ENCODE peak calls at places on chromosomes 11 and 22, in nine cellular contexts. One of them, this sample, is unnamed.
A peak's percentile ranks its signal among the peaks of the same experiment; 100 is the strongest.

GRCh38 chr22:40033586-40034380 is 39.0 kb downstream of the FAM83F start:
- DNase-seq in fibroblast of lung: no peak
- DNase-seq in neuronal stem cell: no peak
- DNase-seq in DND-41: no peak
- DNase-seq in H9: no peak
- DNase-seq in HCT116: no peak
- DNase-seq in MM.1S: no peak
- DNase-seq in HepG2: no peak
- DNase-seq in mesenchymal stem cell: no peak
- DNase-seq in this sample: no peak

GRCh38 chr11:7513210-7514098 is at the start of gene PPFIBP2:
- DNase-seq in HepG2: peak; percentile 58
- DNase-seq in neuronal stem cell: peak; percentile 74
- DNase-seq in mesenchymal stem cell: peak; percentile 75
- DNase-seq in HCT116: peak; percentile 40
- DNase-seq in MM.1S: peak; percentile 74
- DNase-seq in fibroblast of lung: peak; percentile 61
- DNase-seq in DND-41: no peak
- DNase-seq in H9: peak; percentile 91
- DNase-seq in this sample: peak; percentile 90

GRCh38 chr22:45262931-45263789 is 21.6 kb upstream of the UPK3A start:
- DNase-seq in mesenchymal stem cell: no peak
- DNase-seq in DND-41: peak; percentile 40
- DNase-seq in HepG2: no peak
- DNase-seq in H9: no peak
- DNase-seq in neuronal stem cell: no peak
- DNase-seq in fibroblast of lung: no peak
- DNase-seq in MM.1S: peak; percentile 51
- DNase-seq in HCT116: no peak
- DNase-seq in this sample: peak; percentile 94

GRCh38 chr11:75346912-75347647 is 4.4 kb downstream of the ARRB1 start:
- DNase-seq in H9: peak; percentile 28
- DNase-seq in DND-41: no peak
- DNase-seq in MM.1S: no peak
- DNase-seq in neuronal stem cell: no peak
- DNase-seq in HCT116: no peak
- DNase-seq in HepG2: no peak
- DNase-seq in mesenchymal stem cell: peak; percentile 66
- DNase-seq in fibroblast of lung: peak; percentile 81
- DNase-seq in this sample: no peak

GRCh38 chr22:31305194-31305593 is 12.9 kb upstream of the PIK3IP1 start:
- DNase-seq in mesenchymal stem cell: no peak
- DNase-seq in HCT116: no peak
- DNase-seq in MM.1S: no peak
- DNase-seq in fibroblast of lung: no peak
- DNase-seq in DND-41: no peak
- DNase-seq in HepG2: no peak
- DNase-seq in neuronal stem cell: no peak
- DNase-seq in H9: no peak
- DNase-seq in this sample: no peak

GRCh38 chr22:25025586-25025985 is 73.1 kb downstream of the KIAA1671 start:
- DNase-seq in H9: no peak
- DNase-seq in HCT116: no peak
- DNase-seq in fibroblast of lung: no peak
- DNase-seq in MM.1S: no peak
- DNase-seq in DND-41: no peak
- DNase-seq in mesenchymal stem cell: peak; percentile 45
- DNase-seq in neuronal stem cell: no peak
- DNase-seq in HepG2: peak; percentile 48
- DNase-seq in this sample: no peak

GRCh38 chr22:26672060-26672471 is 14.7 kb downstream of the MIAT start:
- DNase-seq in mesenchymal stem cell: no peak
- DNase-seq in HepG2: no peak
- DNase-seq in HCT116: no peak
- DNase-seq in H9: no peak
- DNase-seq in fibroblast of lung: no peak
- DNase-seq in neuronal stem cell: no peak
- DNase-seq in MM.1S: no peak
- DNase-seq in DND-41: no peak
- DNase-seq in this sample: no peak

GRCh38 chr22:37643225-37643847 is 3.9 kb downstream of the SH3BP1 start:
- DNase-seq in HCT116: no peak
- DNase-seq in MM.1S: peak; percentile 78
- DNase-seq in neuronal stem cell: peak; percentile 79
- DNase-seq in fibroblast of lung: peak; percentile 72
- DNase-seq in DND-41: peak; percentile 86
- DNase-seq in HepG2: no peak
- DNase-seq in H9: peak; percentile 83
- DNase-seq in mesenchymal stem cell: peak; percentile 71
- DNase-seq in this sample: peak; percentile 95

GRCh38 chr11:69919659-69920499 is 100.7 kb upstream of the FGF3 start:
- DNase-seq in HepG2: no peak
- DNase-seq in fibroblast of lung: no peak
- DNase-seq in H9: peak; percentile 13
- DNase-seq in neuronal stem cell: no peak
- DNase-seq in mesenchymal stem cell: no peak
- DNase-seq in HCT116: no peak
- DNase-seq in MM.1S: no peak
- DNase-seq in DND-41: no peak
- DNase-seq in this sample: no peak

GRCh38 chr22:24474649-24475048 is 20.5 kb upstream of the UPB1 start:
- DNase-seq in neuronal stem cell: no peak
- DNase-seq in MM.1S: no peak
- DNase-seq in HepG2: no peak
- DNase-seq in fibroblast of lung: peak; percentile 27
- DNase-seq in H9: no peak
- DNase-seq in mesenchymal stem cell: peak; percentile 48
- DNase-seq in HCT116: no peak
- DNase-seq in DND-41: no peak
- DNase-seq in this sample: no peak

GRCh38 chr22:20206709-20207215 is 55.9 kb upstream of the CCDC188 start:
- DNase-seq in mesenchymal stem cell: peak; percentile 31
- DNase-seq in MM.1S: no peak
- DNase-seq in HCT116: no peak
- DNase-seq in fibroblast of lung: peak; percentile 31
- DNase-seq in HepG2: no peak
- DNase-seq in H9: no peak
- DNase-seq in DND-41: peak; percentile 22
- DNase-seq in neuronal stem cell: no peak
- DNase-seq in this sample: peak; percentile 54

GRCh38 chr11:121318848-121319834 is 26.6 kb downstream of the SC5D start:
- DNase-seq in mesenchymal stem cell: peak; percentile 60
- DNase-seq in MM.1S: peak; percentile 34
- DNase-seq in HepG2: peak; percentile 30
- DNase-seq in neuronal stem cell: peak; percentile 32
- DNase-seq in DND-41: peak; percentile 61
- DNase-seq in H9: no peak
- DNase-seq in fibroblast of lung: peak; percentile 66
- DNase-seq in HCT116: peak; percentile 32
- DNase-seq in this sample: peak; percentile 72

GRCh38 chr11:117814766-117815261 is 9.7 kb downstream of the FXYD2 start:
- DNase-seq in MM.1S: peak; percentile 89
- DNase-seq in neuronal stem cell: no peak
- DNase-seq in HepG2: peak; percentile 54
- DNase-seq in mesenchymal stem cell: no peak
- DNase-seq in HCT116: no peak
- DNase-seq in DND-41: peak; percentile 91
- DNase-seq in fibroblast of lung: no peak
- DNase-seq in H9: no peak
- DNase-seq in this sample: peak; percentile 68

GRCh38 chr11:952406-953385 is 27.0 kb downstream of the AP2A2 start:
- DNase-seq in H9: no peak
- DNase-seq in HepG2: peak; percentile 99
- DNase-seq in fibroblast of lung: peak; percentile 21
- DNase-seq in MM.1S: no peak
- DNase-seq in HCT116: no peak
- DNase-seq in neuronal stem cell: no peak
- DNase-seq in DND-41: no peak
- DNase-seq in mesenchymal stem cell: peak; percentile 52
- DNase-seq in this sample: no peak

GRCh38 chr22:37212174-37212906 is at the start of gene SSTR3:
- DNase-seq in MM.1S: no peak
- DNase-seq in HepG2: no peak
- DNase-seq in fibroblast of lung: no peak
- DNase-seq in DND-41: no peak
- DNase-seq in H9: peak; percentile 64
- DNase-seq in mesenchymal stem cell: no peak
- DNase-seq in HCT116: no peak
- DNase-seq in neuronal stem cell: peak; percentile 32
- DNase-seq in this sample: no peak

GRCh38 chr11:73174495-73174791 is 32.3 kb upstream of the FCHSD2 start:
- DNase-seq in fibroblast of lung: no peak
- DNase-seq in mesenchymal stem cell: no peak
- DNase-seq in H9: no peak
- DNase-seq in HCT116: no peak
- DNase-seq in HepG2: no peak
- DNase-seq in MM.1S: no peak
- DNase-seq in neuronal stem cell: no peak
- DNase-seq in DND-41: no peak
- DNase-seq in this sample: no peak

GRCh38 chr11:1060410-1060809 is 14.3 kb upstream of the MUC2 start:
- DNase-seq in HepG2: no peak
- DNase-seq in neuronal stem cell: peak; percentile 31
- DNase-seq in H9: peak; percentile 24
- DNase-seq in DND-41: no peak
- DNase-seq in mesenchymal stem cell: no peak
- DNase-seq in fibroblast of lung: no peak
- DNase-seq in HCT116: no peak
- DNase-seq in MM.1S: no peak
- DNase-seq in this sample: no peak

GRCh38 chr22:23053912-23054530 is 16.3 kb upstream of the GNAZ start:
- DNase-seq in HCT116: no peak
- DNase-seq in DND-41: no peak
- DNase-seq in HepG2: no peak
- DNase-seq in H9: peak; percentile 12
- DNase-seq in mesenchymal stem cell: no peak
- DNase-seq in MM.1S: no peak
- DNase-seq in neuronal stem cell: no peak
- DNase-seq in fibroblast of lung: no peak
- DNase-seq in this sample: no peak

DNA sequence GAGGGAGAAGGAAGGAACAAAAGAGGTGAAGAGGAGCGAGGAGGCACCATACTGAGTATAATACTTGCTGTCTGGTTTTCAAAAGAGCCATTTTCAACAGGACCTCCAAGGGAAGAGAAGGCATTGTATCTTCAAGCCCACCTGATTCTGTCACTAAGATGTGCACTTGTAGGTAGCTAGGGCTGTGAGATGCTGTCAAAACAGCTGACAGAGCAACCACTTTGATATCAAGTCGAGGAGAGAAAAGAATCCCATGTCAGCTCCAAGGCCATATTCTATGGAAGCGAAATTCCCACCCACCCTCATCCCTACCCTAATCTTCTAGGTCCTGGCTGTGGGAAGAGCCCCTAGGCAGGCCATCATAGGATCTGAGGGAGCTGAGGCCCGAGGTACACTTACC is 70.9 kb upstream of the PRDM11 start:
- DNase-seq in HepG2: no peak
- DNase-seq in HCT116: no peak
- DNase-seq in H9: no peak
- DNase-seq in fibroblast of lung: no peak
- DNase-seq in neuronal stem cell: no peak
- DNase-seq in mesenchymal stem cell: no peak
- DNase-seq in MM.1S: no peak
- DNase-seq in DND-41: no peak
- DNase-seq in this sample: no peak
- H3K9ac ChIP-seq in HepG2: no peak overlapping the region
- H3K9ac ChIP-seq in HCT116: no peak overlapping the region
- H3K9ac ChIP-seq in H9: no peak overlapping the region
- H3K9ac ChIP-seq in fibroblast of lung: no peak overlapping the region
- H3K9ac ChIP-seq in neuronal stem cell: no peak overlapping the region
- H3K9ac ChIP-seq in mesenchymal stem cell: no peak overlapping the region
- H3K9ac ChIP-seq in MM.1S: no peak overlapping the region
- H3K9ac ChIP-seq in DND-41: no peak overlapping the region
- H3K9ac ChIP-seq in this sample: no peak overlapping the region

DNA sequence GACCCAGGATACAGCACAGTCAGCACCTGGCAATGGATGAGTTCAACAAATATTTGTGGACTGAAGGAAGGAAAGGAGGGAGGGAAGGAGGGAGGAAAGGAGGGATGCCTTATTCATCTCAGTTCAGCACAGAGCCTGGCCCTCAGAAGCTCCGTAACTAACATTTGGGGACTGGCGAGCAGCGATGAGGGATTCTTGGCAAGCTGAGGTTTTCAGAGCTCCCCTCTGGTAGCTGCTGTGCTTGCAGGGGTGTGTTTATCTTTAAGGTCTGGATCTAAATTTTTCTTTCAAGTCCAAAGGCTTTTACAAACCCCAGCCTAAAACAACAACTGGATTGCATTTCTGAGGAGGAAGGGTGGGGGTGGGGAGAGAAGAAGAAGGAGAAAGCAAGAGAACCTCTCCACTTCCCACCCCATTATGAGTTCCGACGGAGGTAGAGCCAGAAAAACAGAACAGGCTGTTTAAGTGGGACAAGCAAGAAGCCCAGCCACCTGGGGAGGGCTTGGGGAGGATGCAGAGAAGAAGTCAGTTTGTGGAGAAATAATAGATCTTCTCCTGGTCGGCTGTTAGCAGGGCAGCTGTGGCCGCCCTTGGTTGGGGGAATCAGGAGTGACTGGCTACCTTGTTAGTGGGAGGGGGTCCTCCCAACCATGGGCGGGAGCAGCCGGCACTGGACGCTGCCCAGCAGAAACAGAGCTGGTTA is 77.8 kb downstream of the TSPAN18 start:
- DNase-seq in DND-41: no peak
- DNase-seq in neuronal stem cell: no peak
- DNase-seq in fibroblast of lung: peak; percentile 3
- DNase-seq in H9: no peak
- DNase-seq in mesenchymal stem cell: no peak
- DNase-seq in MM.1S: no peak
- DNase-seq in HepG2: no peak
- DNase-seq in HCT116: no peak
- DNase-seq in this sample: no peak
- H3K9ac ChIP-seq in DND-41: no peak overlapping the region
- H3K9ac ChIP-seq in neuronal stem cell: peak overlapping the region; percentile 9
- H3K9ac ChIP-seq in fibroblast of lung: no peak overlapping the region
- H3K9ac ChIP-seq in H9: no peak overlapping the region
- H3K9ac ChIP-seq in mesenchymal stem cell: no peak overlapping the region
- H3K9ac ChIP-seq in MM.1S: no peak overlapping the region
- H3K9ac ChIP-seq in HepG2: no peak overlapping the region
- H3K9ac ChIP-seq in HCT116: no peak overlapping the region
- H3K9ac ChIP-seq in this sample: no peak overlapping the region

GRCh38 chr22:38706885-38707180 is 1.1 kb downstream of the GTPBP1 start:
- DNase-seq in H9: no peak
- DNase-seq in mesenchymal stem cell: no peak
- DNase-seq in DND-41: no peak
- DNase-seq in MM.1S: no peak
- DNase-seq in neuronal stem cell: no peak
- DNase-seq in HCT116: no peak
- DNase-seq in fibroblast of lung: no peak
- DNase-seq in HepG2: no peak
- DNase-seq in this sample: no peak
- H3K9ac ChIP-seq in H9: peak overlapping the region; percentile 48
- H3K9ac ChIP-seq in mesenchymal stem cell: peak overlapping the region; percentile 83
- H3K9ac ChIP-seq in DND-41: peak overlapping the region; percentile 84
- H3K9ac ChIP-seq in MM.1S: peak overlapping the region; percentile 92
- H3K9ac ChIP-seq in neuronal stem cell: no peak overlapping the region
- H3K9ac ChIP-seq in HCT116: peak overlapping the region; percentile 93
- H3K9ac ChIP-seq in fibroblast of lung: peak overlapping the region; percentile 97
- H3K9ac ChIP-seq in HepG2: peak overlapping the region; percentile 90
- H3K9ac ChIP-seq in this sample: peak overlapping the region; percentile 95

GRCh38 chr11:28836285-28837081 is 728.3 kb downstream of the METTL15 start:
- DNase-seq in HepG2: peak; percentile 90
- DNase-seq in neuronal stem cell: peak; percentile 26
- DNase-seq in MM.1S: no peak
- DNase-seq in fibroblast of lung: peak; percentile 69
- DNase-seq in mesenchymal stem cell: peak; percentile 86
- DNase-seq in DND-41: no peak
- DNase-seq in HCT116: no peak
- DNase-seq in H9: no peak
- DNase-seq in this sample: no peak
- H3K9ac ChIP-seq in HepG2: no peak overlapping the region
- H3K9ac ChIP-seq in neuronal stem cell: no peak overlapping the region
- H3K9ac ChIP-seq in MM.1S: no peak overlapping the region
- H3K9ac ChIP-seq in fibroblast of lung: no peak overlapping the region
- H3K9ac ChIP-seq in mesenchymal stem cell: no peak overlapping the region
- H3K9ac ChIP-seq in DND-41: no peak overlapping the region
- H3K9ac ChIP-seq in HCT116: no peak overlapping the region
- H3K9ac ChIP-seq in H9: no peak overlapping the region
- H3K9ac ChIP-seq in this sample: no peak overlapping the region